ENCODE peak calls at places on chromosomes 13 and 19, in five cellular contexts. H is A549, A is GM12878, Q is K562, W is HepG2. C is an unnamed sample.

GRCh38 chr13:41847216-41847615 is 113.7 kb downstream of the VWA8 start:
- DNase-seq in H (no peak), A (no peak), Q (no peak), W (no peak), C (no peak)

GRCh38 chr13:112229992-112230872 is 145.9 kb upstream of the SPACA7 start:
- DNase-seq in H (no peak), A (no peak), Q (no peak), W (no peak), C (no peak)

GRCh38 chr13:106417467-106418110 is 117.9 kb downstream of the EFNB2 start:
- DNase-seq in H (no peak), A (no peak), Q (no peak), W (no peak), C (no peak)

GRCh38 chr19:6664916-6665315 is 5.0 kb downstream of the TNFSF14 start:
- DNase-seq in H (no peak), A (no peak), Q (no peak), W (no peak), C (no peak)

GRCh38 chr19:41223431-41224234 is 4.6 kb downstream of the AXL start:
- DNase-seq in H (peak; percentile 94), A (no peak), Q (no peak), W (peak; percentile 57), C (peak; percentile 76)

GRCh38 chr19:1729568-1729925 is 23.8 kb upstream of the ONECUT3 start:
- DNase-seq in H (no peak), A (no peak), Q (no peak), W (no peak), C (no peak)

GRCh38 chr19:29478578-29479565 is 46.9 kb upstream of the VSTM2B start:
- DNase-seq in H (peak; percentile 55), A (no peak), Q (peak; percentile 56), W (peak; percentile 13), C (peak; percentile 87)

GRCh38 chr19:38727868-38728660 is 16.2 kb downstream of the CAPN12 start:
- DNase-seq in H (no peak), A (no peak), Q (peak; percentile 89), W (no peak), C (no peak)

GRCh38 chr13:106989866-106990265 is 421.9 kb upstream of the ARGLU1 start:
- DNase-seq in H (no peak), A (no peak), Q (no peak), W (no peak), C (no peak)

GRCh38 chr13:110431425-110431824 is 124.3 kb downstream of the COL4A2 start:
- DNase-seq in H (no peak), A (no peak), Q (no peak), W (no peak), C (no peak)

GRCh38 chr19:7391218-7391670 is 42.5 kb downstream of the ARHGEF18 start:
- DNase-seq in H (peak; percentile 75), A (no peak), Q (peak; percentile 51), W (peak; percentile 77), C (no peak)

GRCh38 chr13:73056054-73056962 is 2.5 kb upstream of the KLF5 start:
- DNase-seq in H (peak; percentile 56), A (no peak), Q (no peak), W (peak; percentile 70), C (no peak)

DNA sequence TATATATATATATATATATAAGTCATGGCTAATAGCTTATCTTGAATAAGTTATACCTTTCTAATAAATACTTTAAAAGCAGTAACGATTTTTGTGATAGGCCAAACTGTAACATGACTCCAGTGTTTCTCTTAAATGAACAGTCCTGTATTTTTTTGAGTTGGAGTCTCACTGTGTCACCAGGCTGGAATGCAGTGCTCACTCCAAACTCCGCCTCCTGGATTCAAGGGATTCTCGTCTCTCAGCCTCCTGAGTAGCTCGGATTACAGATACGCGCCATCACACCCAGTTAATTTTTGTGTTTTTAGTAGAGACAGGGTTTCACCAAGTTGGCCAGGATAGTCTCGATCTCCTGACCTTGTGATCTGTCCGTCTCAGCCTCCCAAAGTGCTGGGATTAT is 814.2 kb upstream of the SLITRK5 start:
- DNase-seq in H (no peak), A (no peak), Q (no peak), W (peak; percentile 5), C (peak; percentile 46)
- TF ChIP-seq JUNB in H (no peak), A (no peak), Q (no peak), W (no peak), C (no peak)

DNA sequence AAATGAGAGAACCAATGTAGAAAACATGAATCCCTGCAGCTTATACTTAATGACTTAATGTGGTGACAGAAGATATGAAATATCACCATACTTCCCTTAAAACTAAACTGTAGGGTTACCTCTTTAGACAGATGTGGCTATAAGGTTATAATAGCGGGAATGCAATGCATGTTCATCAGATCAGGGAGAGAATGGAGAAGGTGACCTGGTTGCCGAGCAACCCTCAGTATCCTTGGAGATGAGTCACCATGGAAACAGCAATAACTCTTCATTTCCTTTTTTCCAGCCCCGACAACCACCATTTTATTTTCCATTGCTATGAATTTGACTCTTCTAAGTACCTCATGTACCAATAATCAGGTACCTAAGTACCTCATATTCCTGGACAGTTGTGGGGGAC is 28.0 kb upstream of the ZNF835 start:
- DNase-seq in H (no peak), A (no peak), Q (no peak), W (no peak), C (no peak)
- TF ChIP-seq JUNB in H (no peak), A (no peak), Q (no peak), W (no peak), C (no peak)

GRCh38 chr19:4636761-4637160 is 2.6 kb upstream of the TNFAIP8L1 start:
- DNase-seq in H (no peak), A (no peak), Q (no peak), W (no peak), C (peak; percentile 34)

GRCh38 chr19:4639531-4640246 is 373 bp downstream of the TNFAIP8L1 start:
- DNase-seq in H (no peak), A (no peak), Q (no peak), W (peak; percentile 62), C (no peak)

GRCh38 chr19:4638828-4639530 is at the start of gene TNFAIP8L1:
- DNase-seq in H (peak; percentile 92), A (peak; percentile 84), Q (peak; percentile 96), W (peak; percentile 89), C (peak; percentile 98)

GRCh38 chr19:4640247-4641000 is 1.1 kb downstream of the TNFAIP8L1 start:
- DNase-seq in H (no peak), A (no peak), Q (no peak), W (peak; percentile 66), C (peak; percentile 50)

DNA sequence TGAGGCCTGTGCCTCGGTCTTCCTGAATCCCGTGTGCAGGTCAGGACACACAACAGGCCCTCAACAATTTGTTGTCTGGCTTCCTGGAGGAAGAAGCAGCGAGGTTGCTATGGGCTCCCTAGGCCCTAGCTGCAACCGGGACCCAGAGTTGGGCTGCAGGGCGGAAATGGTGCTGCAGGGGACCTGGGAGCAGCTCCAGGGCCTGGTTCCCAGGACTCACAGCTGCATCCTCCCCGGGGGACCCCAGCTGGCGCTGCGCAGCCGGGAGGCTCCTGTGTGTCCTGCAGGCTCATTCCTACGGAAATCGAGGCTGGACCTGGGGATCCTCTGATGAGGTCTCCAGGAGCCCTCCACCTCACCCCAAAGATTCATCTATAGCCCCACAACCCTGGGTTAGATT is 986 bp upstream of the TNFAIP8L1 start:
- DNase-seq in H (no peak), A (no peak), Q (no peak), W (no peak), C (no peak)
- TF ChIP-seq JUNB in H (no peak), A (no peak), Q (no peak), W (no peak), C (no peak)

GRCh38 chr13:49859568-49859967 is 67.1 kb upstream of the KPNA3 start:
- DNase-seq in H (peak; percentile 33), A (no peak), Q (no peak), W (peak; percentile 72), C (no peak)
- TF ChIP-seq JUNB in H (peak; percentile 69), A (no peak), Q (no peak), W (no peak), C (no peak)

GRCh38 chr13:51456510-51456909 is 3.7 kb upstream of the INTS6 start:
- DNase-seq in H (no peak), A (no peak), Q (no peak), W (no peak), C (no peak)
- TF ChIP-seq JUNB in H (no peak), A (no peak), Q (no peak), W (no peak), C (no peak)

DNA sequence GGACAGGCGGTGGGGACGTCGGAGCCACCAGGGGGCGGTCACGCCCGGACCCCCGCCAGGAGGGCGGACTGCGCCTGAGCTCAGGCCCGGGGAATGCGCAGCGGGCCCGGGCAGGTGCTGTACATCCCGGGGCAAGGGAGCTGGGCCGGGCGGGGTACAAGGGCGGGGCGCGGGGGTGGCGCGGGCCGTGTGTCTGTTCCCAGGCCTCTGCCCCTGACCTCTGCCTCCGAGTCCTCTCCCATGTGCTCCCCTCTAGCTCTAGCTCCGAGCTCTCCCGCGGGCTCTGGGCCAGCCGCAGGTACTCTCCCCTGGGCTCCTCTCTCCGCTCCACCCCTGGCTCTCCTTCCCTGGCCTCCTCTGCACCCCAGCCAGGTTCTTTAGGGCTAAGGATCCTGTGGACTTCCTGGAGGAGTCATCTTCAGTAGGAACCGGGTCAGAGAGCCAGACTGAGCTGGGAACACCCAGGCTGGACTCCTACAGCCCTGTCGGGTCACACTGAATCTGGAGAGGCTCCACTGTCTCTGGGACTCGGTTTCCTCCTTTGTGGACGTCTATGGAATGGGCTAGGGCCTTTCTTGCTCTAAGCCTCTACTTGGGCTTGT is 2.3 kb downstream of the PPP1R13L start:
- DNase-seq in H (peak; percentile 96), A (no peak), Q (peak; percentile 75), W (no peak), C (peak; percentile 88)
- TF ChIP-seq JUNB in H (no peak), A (no peak), Q (no peak), W (no peak), C (no peak)

DNA sequence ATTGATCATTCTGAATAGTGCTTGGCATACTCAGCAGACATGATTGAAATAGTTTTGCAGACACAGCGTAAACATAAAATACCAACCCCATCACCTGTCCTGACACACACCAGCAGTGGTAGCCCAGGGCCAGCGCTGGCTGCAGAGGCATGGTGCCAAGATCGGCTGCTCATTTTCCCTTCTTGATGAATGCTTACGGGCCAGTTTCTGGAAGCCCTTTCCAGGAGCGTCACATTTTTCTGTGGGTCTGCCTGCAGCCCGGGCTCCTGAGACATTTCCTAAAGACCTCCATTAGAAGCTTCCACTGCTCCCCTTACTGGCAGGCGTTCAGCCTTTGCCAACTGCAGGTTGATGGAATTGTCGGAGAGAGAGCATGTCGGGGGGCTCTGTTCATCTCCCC is 48.6 kb downstream of the CHST8 start:
- DNase-seq in H (no peak), A (no peak), Q (no peak), W (no peak), C (no peak)
- TF ChIP-seq JUNB in H (no peak), A (no peak), Q (no peak), W (no peak), C (no peak)

GRCh38 chr13:49348748-49349147 is 95.1 kb downstream of the CAB39L start:
- DNase-seq in H (no peak), A (no peak), Q (peak; percentile 10), W (no peak), C (peak; percentile 78)

GRCh38 chr13:49354719-49355118 is 89.1 kb downstream of the CAB39L start:
- DNase-seq in H (no peak), A (no peak), Q (no peak), W (peak; percentile 25), C (no peak)

GRCh38 chr13:49353908-49354307 is 90.0 kb downstream of the CAB39L start:
- DNase-seq in H (no peak), A (no peak), Q (no peak), W (no peak), C (no peak)

GRCh38 chr13:49347650-49348385 is 96.0 kb downstream of the CAB39L start:
- DNase-seq in H (no peak), A (no peak), Q (no peak), W (no peak), C (peak; percentile 28)

GRCh38 chr13:49351871-49352270 is 92.0 kb downstream of the CAB39L start:
- DNase-seq in H (no peak), A (no peak), Q (no peak), W (no peak), C (no peak)
- TF ChIP-seq JUNB in H (no peak), A (no peak), Q (no peak), W (no peak), C (no peak)

C was measured in GM23338.